ENCODE peak calls at places on chromosome 19, in eight cellular contexts. M, D, L, F, J, K, R and X are unnamed samples.

GRCh38 chr19:38134538-38135149 is 89.4 kb downstream of the DPF1 start:
- DNase-seq in L (peak), J (peak), K (peak), R (peak), M (peak), D (no peak), F (peak), X (no peak)

GRCh38 chr19:32220951-32221350 is 124.5 kb upstream of the ZNF507 start:
- DNase-seq in K (no peak), F (no peak), M (no peak), D (no peak), L (no peak), J (no peak), R (no peak), X (no peak)

GRCh38 chr19:12838182-12838890 is at the start of gene MAST1:
- DNase-seq in L (peak), K (peak), R (no peak), M (peak), D (no peak), J (peak), F (peak), X (no peak)

GRCh38 chr19:50043967-50044366 is 18.2 kb downstream of the ZNF473 start:
- DNase-seq in M (no peak), D (no peak), R (no peak), F (no peak), L (no peak), J (no peak), K (no peak), X (no peak)

GRCh38 chr19:46209051-46209450 is 20.5 kb upstream of the IGFL1 start:
- DNase-seq in M (no peak), R (no peak), D (no peak), L (no peak), K (no peak), J (no peak), F (no peak), X (no peak)

GRCh38 chr19:22257916-22258315 is 28.3 kb upstream of the ZNF729 start:
- DNase-seq in D (no peak), R (no peak), L (no peak), F (no peak), M (no peak), K (no peak), J (no peak), X (no peak)

GRCh38 chr19:7762719-7763293 is at the start of gene CLEC4M:
- DNase-seq in L (no peak), R (no peak), K (no peak), J (no peak), F (no peak), M (no peak), D (no peak), X (no peak)

GRCh38 chr19:778910-779653 is 18.2 kb upstream of the PTBP1 start:
- DNase-seq in J (no peak), K (peak), D (no peak), F (no peak), R (no peak), L (no peak), M (no peak), X (no peak)

GRCh38 chr19:51689751-51690358 is 3.3 kb upstream of the SPACA6 start:
- DNase-seq in J (no peak), R (peak), L (no peak), D (peak), F (no peak), K (peak), M (no peak), X (no peak)

GRCh38 chr19:6427131-6427530 is 2.5 kb upstream of the KHSRP start:
- DNase-seq in D (no peak), M (no peak), K (no peak), L (no peak), R (no peak), J (no peak), F (no peak), X (no peak)

GRCh38 chr19:52935434-52935833 is 12.2 kb upstream of the ZNF888 start:
- DNase-seq in M (no peak), L (no peak), K (peak), D (no peak), F (no peak), R (no peak), J (no peak), X (no peak)

GRCh38 chr19:1104452-1105216 is 840 bp downstream of the GPX4 start:
- DNase-seq in R (peak), K (peak), D (peak), L (peak), F (peak), M (peak), J (peak), X (peak)

GRCh38 chr19:17346109-17346671 is 8.8 kb downstream of the GTPBP3 start:
- DNase-seq in M (peak), R (peak), K (peak), J (peak), D (peak), F (peak), L (peak), X (peak)

GRCh38 chr19:18350490-18350889 is 10.1 kb downstream of the PGPEP1 start:
- DNase-seq in J (no peak), D (no peak), K (no peak), R (no peak), F (no peak), L (no peak), M (no peak), X (no peak)

GRCh38 chr19:46984077-46985010 is 35.3 kb upstream of the NPAS1 start:
- DNase-seq in F (peak), L (no peak), K (peak), D (no peak), M (no peak), R (no peak), J (no peak), X (no peak)

GRCh38 chr19:14479985-14480694 is 5.0 kb upstream of the PTGER1 start:
- DNase-seq in M (no peak), F (no peak), J (peak), R (peak), D (no peak), K (no peak), L (peak), X (no peak)

GRCh38 chr19:45643927-45644771 is 5.0 kb upstream of the EML2 start:
- DNase-seq in K (no peak), D (peak), L (no peak), J (no peak), F (no peak), R (no peak), M (no peak), X (no peak)